ENCODE peak calls at places on chromosomes 6 and 20, in four cellular contexts. One of them, this sample, is unnamed.
A peak's percentile ranks its signal among the peaks of the same experiment; 100 is the strongest.

GRCh38 chr6:128370072-128370471 is 150.3 kb downstream of the PTPRK start:
- DNase-seq in GM12878: no peak
- DNase-seq in HepG2: peak; percentile 43
- DNase-seq in K562: no peak
- DNase-seq in this sample: no peak

GRCh38 chr6:34148864-34149810 is 3.2 kb upstream of the GRM4 start:
- DNase-seq in GM12878: no peak
- DNase-seq in HepG2: no peak
- DNase-seq in K562: no peak
- DNase-seq in this sample: no peak

GRCh38 chr6:33974030-33974429 is 170.2 kb upstream of the MLN start:
- DNase-seq in GM12878: no peak
- DNase-seq in HepG2: no peak
- DNase-seq in K562: no peak
- DNase-seq in this sample: no peak

GRCh38 chr20:60203451-60203850 is 245.2 kb downstream of the CDH26 start:
- DNase-seq in GM12878: no peak
- DNase-seq in HepG2: no peak
- DNase-seq in K562: no peak
- DNase-seq in this sample: no peak

GRCh38 chr20:47773381-47773786 is 11.9 kb downstream of the SULF2 start:
- DNase-seq in GM12878: no peak
- DNase-seq in HepG2: no peak
- DNase-seq in K562: no peak
- DNase-seq in this sample: no peak

GRCh38 chr6:6840831-6841263 is 252.3 kb downstream of the LY86 start:
- DNase-seq in GM12878: no peak
- DNase-seq in HepG2: no peak
- DNase-seq in K562: no peak
- DNase-seq in this sample: no peak

GRCh38 chr6:31559958-31560696 is 12.0 kb upstream of the LTA start:
- DNase-seq in GM12878: peak; percentile 88
- DNase-seq in HepG2: no peak
- DNase-seq in K562: peak; percentile 70
- DNase-seq in this sample: no peak

GRCh38 chr20:52948491-52948890 is 23.7 kb upstream of the TSHZ2 start:
- DNase-seq in GM12878: no peak
- DNase-seq in HepG2: no peak
- DNase-seq in K562: no peak
- DNase-seq in this sample: no peak

GRCh38 chr20:36950432-36951197 is 893 bp downstream of the SAMHD1 start:
- DNase-seq in GM12878: no peak
- DNase-seq in HepG2: no peak
- DNase-seq in K562: peak; percentile 17
- DNase-seq in this sample: peak; percentile 42

GRCh38 chr6:32839356-32839755 is 817 bp upstream of the TAP2 start:
- DNase-seq in GM12878: no peak
- DNase-seq in HepG2: no peak
- DNase-seq in K562: no peak
- DNase-seq in this sample: no peak

GRCh38 chr20:6028795-6029194 is 25.1 kb downstream of the LRRN4 start:
- DNase-seq in GM12878: no peak
- DNase-seq in HepG2: no peak
- DNase-seq in K562: no peak
- DNase-seq in this sample: no peak

GRCh38 chr6:121436966-121437756 is 1.7 kb downstream of the GJA1 start:
- DNase-seq in GM12878: no peak
- DNase-seq in HepG2: no peak
- DNase-seq in K562: no peak
- DNase-seq in this sample: peak; percentile 56

GRCh38 chr6:31586596-31586995 is 519 bp downstream of the LST1 start:
- DNase-seq in GM12878: no peak
- DNase-seq in HepG2: no peak
- DNase-seq in K562: no peak
- DNase-seq in this sample: no peak

GRCh38 chr20:58374027-58374850 is 14.8 kb upstream of the VAPB start:
- DNase-seq in GM12878: no peak
- DNase-seq in HepG2: peak; percentile 53
- DNase-seq in K562: peak; percentile 22
- DNase-seq in this sample: no peak

GRCh38 chr20:51092238-51092822 is 69.4 kb upstream of the KCNG1 start:
- DNase-seq in GM12878: no peak
- DNase-seq in HepG2: no peak
- DNase-seq in K562: no peak
- DNase-seq in this sample: no peak

GRCh38 chr20:33551778-33552177 is 61.9 kb downstream of the CBFA2T2 start:
- DNase-seq in GM12878: no peak
- DNase-seq in HepG2: no peak
- DNase-seq in K562: no peak
- DNase-seq in this sample: no peak

GRCh38 chr6:43952746-43953145 is 174.5 kb downstream of the MRPL14 start:
- DNase-seq in GM12878: no peak
- DNase-seq in HepG2: peak; percentile 29
- DNase-seq in K562: peak; percentile 68
- DNase-seq in this sample: no peak

GRCh38 chr6:43950731-43951062 is 176.6 kb downstream of the MRPL14 start:
- DNase-seq in GM12878: no peak
- DNase-seq in HepG2: no peak
- DNase-seq in K562: no peak
- DNase-seq in this sample: no peak

GRCh38 chr6:43951756-43952675 is 175.2 kb downstream of the MRPL14 start:
- DNase-seq in GM12878: no peak
- DNase-seq in HepG2: peak; percentile 31
- DNase-seq in K562: no peak
- DNase-seq in this sample: no peak

GRCh38 chr6:43950206-43950605 is 177.0 kb downstream of the MRPL14 start:
- DNase-seq in GM12878: no peak
- DNase-seq in HepG2: no peak
- DNase-seq in K562: no peak
- DNase-seq in this sample: no peak

GRCh38 chr6:43951063-43951755 is 176.0 kb downstream of the MRPL14 start:
- DNase-seq in GM12878: no peak
- DNase-seq in HepG2: peak; percentile 73
- DNase-seq in K562: peak; percentile 68
- DNase-seq in this sample: peak; percentile 35
- TF ChIP-seq TARDBP in GM12878: no peak
- TF ChIP-seq TARDBP in HepG2: peak; percentile 69
- TF ChIP-seq TARDBP in K562: peak; percentile 64
- TF ChIP-seq TARDBP in this sample: no peak

GRCh38 chr6:170265655-170266054 is 25.2 kb downstream of the DLL1 start:
- DNase-seq in GM12878: no peak
- DNase-seq in HepG2: peak; percentile 24
- DNase-seq in K562: no peak
- DNase-seq in this sample: no peak
- TF ChIP-seq TARDBP in GM12878: no peak
- TF ChIP-seq TARDBP in HepG2: no peak
- TF ChIP-seq TARDBP in K562: no peak
- TF ChIP-seq TARDBP in this sample: no peak

DNA sequence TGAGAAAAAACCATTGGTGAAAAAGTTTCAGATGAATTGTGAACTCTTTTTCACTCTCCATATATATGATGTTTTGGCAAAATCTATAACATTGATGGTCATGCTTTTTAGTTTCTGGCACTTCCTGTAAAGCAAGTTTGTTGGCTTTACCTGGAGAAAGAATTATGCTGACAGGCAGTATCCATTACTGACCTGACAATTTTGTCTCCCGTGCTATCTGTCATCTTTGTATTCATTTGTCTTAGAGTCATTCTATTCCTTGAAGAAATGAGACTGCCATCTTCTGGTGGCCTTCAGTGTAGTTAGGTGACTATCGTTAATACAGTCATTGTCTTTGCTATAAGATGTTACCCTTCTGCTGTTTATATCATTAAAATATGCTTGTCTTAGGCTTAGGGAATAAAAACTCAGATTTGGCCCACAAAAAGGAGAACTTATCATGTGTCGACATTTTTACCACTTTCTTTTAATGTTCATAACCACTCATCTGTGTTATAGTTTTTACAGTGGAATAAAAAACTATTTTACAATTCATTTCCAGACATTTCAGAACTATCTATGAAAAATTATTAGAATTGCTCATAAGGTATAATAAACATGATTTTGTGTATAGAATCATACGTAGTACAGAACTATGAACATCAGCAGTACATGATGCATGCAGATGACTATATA is 707.0 kb downstream of the EPM2A start:
- DNase-seq in GM12878: no peak
- DNase-seq in HepG2: peak; percentile 11
- DNase-seq in K562: no peak
- DNase-seq in this sample: peak; percentile 34
- TF ChIP-seq TARDBP in GM12878: no peak
- TF ChIP-seq TARDBP in HepG2: no peak
- TF ChIP-seq TARDBP in K562: no peak
- TF ChIP-seq TARDBP in this sample: no peak

GRCh38 chr6:42104095-42104806 is 38.2 kb downstream of the C6orf132 start:
- DNase-seq in GM12878: peak; percentile 15
- DNase-seq in HepG2: peak; percentile 61
- DNase-seq in K562: peak; percentile 93
- DNase-seq in this sample: peak; percentile 46
- TF ChIP-seq TARDBP in GM12878: no peak
- TF ChIP-seq TARDBP in HepG2: no peak
- TF ChIP-seq TARDBP in K562: peak; percentile 91
- TF ChIP-seq TARDBP in this sample: no peak

GRCh38 chr20:38538789-38539188 is 42.2 kb upstream of the ADIG start:
- DNase-seq in GM12878: no peak
- DNase-seq in HepG2: no peak
- DNase-seq in K562: no peak
- DNase-seq in this sample: no peak
- TF ChIP-seq TARDBP in GM12878: no peak
- TF ChIP-seq TARDBP in HepG2: no peak
- TF ChIP-seq TARDBP in K562: no peak
- TF ChIP-seq TARDBP in this sample: no peak

DNA sequence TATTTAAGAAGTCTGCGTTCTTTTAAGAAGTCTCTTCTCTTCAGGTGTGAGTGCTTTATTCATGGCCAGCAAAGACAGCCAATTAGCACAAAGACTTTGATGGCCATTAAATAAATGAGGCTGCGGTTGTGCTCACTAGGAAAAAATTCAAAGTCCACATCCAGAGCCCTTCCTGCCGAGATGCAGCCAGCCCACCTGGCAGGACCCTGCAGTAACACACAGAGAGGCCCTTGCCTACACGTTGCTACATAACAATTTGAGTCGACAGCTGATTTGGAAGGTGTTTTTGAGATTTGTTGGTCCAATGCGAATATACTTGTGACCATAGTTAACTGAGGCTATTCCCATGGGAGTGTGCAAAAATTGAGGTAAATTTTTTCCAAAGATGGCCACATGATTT is 605.4 kb upstream of the HTR1E start:
- DNase-seq in GM12878: no peak
- DNase-seq in HepG2: no peak
- DNase-seq in K562: no peak
- DNase-seq in this sample: no peak
- TF ChIP-seq TARDBP in GM12878: no peak
- TF ChIP-seq TARDBP in HepG2: no peak
- TF ChIP-seq TARDBP in K562: no peak
- TF ChIP-seq TARDBP in this sample: no peak

DNA sequence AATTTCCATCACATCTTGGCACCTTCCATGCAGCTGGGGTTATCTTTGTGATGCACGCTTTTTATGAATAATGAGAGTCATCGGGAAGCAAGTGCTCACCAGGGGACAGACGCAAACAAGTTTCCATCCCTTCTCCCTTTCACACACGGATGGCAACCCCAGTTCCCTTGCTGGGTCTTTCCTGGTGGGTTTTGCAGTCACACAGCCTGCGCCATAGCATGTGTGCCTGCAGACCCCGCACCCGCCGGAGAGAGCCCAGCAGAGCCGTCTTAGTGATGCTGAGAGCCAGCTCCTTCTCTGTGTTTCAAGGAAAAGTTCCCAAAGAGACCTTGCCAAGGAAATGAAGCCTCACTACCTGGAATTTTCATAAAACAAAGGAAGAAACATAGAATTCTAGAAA is 116.2 kb upstream of the AFDN start:
- DNase-seq in GM12878: no peak
- DNase-seq in HepG2: no peak
- DNase-seq in K562: no peak
- DNase-seq in this sample: no peak
- TF ChIP-seq TARDBP in GM12878: no peak
- TF ChIP-seq TARDBP in HepG2: no peak
- TF ChIP-seq TARDBP in K562: no peak
- TF ChIP-seq TARDBP in this sample: no peak

GRCh38 chr6:38846361-38846760 is 131.2 kb downstream of the DNAH8 start:
- DNase-seq in GM12878: no peak
- DNase-seq in HepG2: peak; percentile 35
- DNase-seq in K562: no peak
- DNase-seq in this sample: no peak

GRCh38 chr6:38845931-38846330 is 130.8 kb downstream of the DNAH8 start:
- DNase-seq in GM12878: no peak
- DNase-seq in HepG2: no peak
- DNase-seq in K562: no peak
- DNase-seq in this sample: no peak

GRCh38 chr6:38846844-38847243 is 131.7 kb downstream of the DNAH8 start:
- DNase-seq in GM12878: no peak
- DNase-seq in HepG2: no peak
- DNase-seq in K562: no peak
- DNase-seq in this sample: no peak

GRCh38 chr6:38847497-38847896 is 132.4 kb downstream of the DNAH8 start:
- DNase-seq in GM12878: no peak
- DNase-seq in HepG2: no peak
- DNase-seq in K562: no peak
- DNase-seq in this sample: no peak

DNA sequence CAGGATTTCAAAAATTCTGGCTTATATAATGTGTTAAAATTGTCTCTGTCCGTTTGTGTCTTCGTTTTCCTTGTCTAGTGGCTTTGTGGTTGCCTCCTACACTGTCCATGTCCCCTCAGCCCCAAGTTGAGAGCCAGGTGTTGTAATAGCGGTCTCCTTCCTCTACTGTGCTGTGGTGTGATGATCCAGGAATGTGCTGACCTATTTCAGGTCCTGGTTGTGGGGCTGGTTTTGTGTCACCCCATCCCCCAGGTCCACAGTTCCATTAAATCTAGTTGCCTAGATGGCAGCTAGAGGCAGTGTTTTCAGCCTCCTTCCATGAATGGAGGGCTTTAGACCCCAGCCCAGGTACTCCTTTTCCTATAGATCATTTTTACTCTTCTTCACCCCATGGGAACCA is 128.7 kb downstream of the DNAH8 start:
- DNase-seq in GM12878: no peak
- DNase-seq in HepG2: no peak
- DNase-seq in K562: no peak
- DNase-seq in this sample: no peak
- TF ChIP-seq TARDBP in GM12878: no peak
- TF ChIP-seq TARDBP in HepG2: no peak
- TF ChIP-seq TARDBP in K562: no peak
- TF ChIP-seq TARDBP in this sample: no peak

GRCh38 chr20:34708621-34709043 is 4.5 kb downstream of the TP53INP2 start:
- DNase-seq in GM12878: no peak
- DNase-seq in HepG2: no peak
- DNase-seq in K562: peak; percentile 34
- DNase-seq in this sample: peak; percentile 30
- TF ChIP-seq TARDBP in GM12878: no peak
- TF ChIP-seq TARDBP in HepG2: no peak
- TF ChIP-seq TARDBP in K562: no peak
- TF ChIP-seq TARDBP in this sample: no peak

GRCh38 chr6:5723905-5724691 is 282.6 kb downstream of the NRN1 start:
- DNase-seq in GM12878: peak; percentile 60
- DNase-seq in HepG2: no peak
- DNase-seq in K562: no peak
- DNase-seq in this sample: no peak
- TF ChIP-seq TARDBP in GM12878: peak; percentile 51
- TF ChIP-seq TARDBP in HepG2: no peak
- TF ChIP-seq TARDBP in K562: no peak
- TF ChIP-seq TARDBP in this sample: no peak

This sample was measured in HEK293T.